ENCODE peak calls at places on chromosomes 12 and 14, in six cellular contexts. R is neural crest cell; Z is lower lobe of right lung; T is stimulated activated naive CD4-positive, alpha-beta T cell; J is NT2/D1; M is left lung. W is an unnamed sample.
A peak's percentile ranks its signal among the peaks of the same experiment; 100 is the strongest.

GRCh38 chr14:30995674-30996073 is 29.8 kb upstream of the AP4S1 start:
- DNase-seq in R (no peak), Z (no peak), T (no peak), J (no peak), M (no peak), W (no peak)

GRCh38 chr14:64611358-64612020 is 61.7 kb downstream of the PPP1R36 start:
- DNase-seq in R (no peak), Z (no peak), T (no peak), J (no peak), M (no peak), W (peak; percentile 84)

GRCh38 chr14:99971929-99972747 is 93.1 kb upstream of the EVL start:
- DNase-seq in R (peak; percentile 31), Z (no peak), T (no peak), J (no peak), M (peak; percentile 80), W (no peak)

GRCh38 chr14:56874375-56874774 is 64.1 kb upstream of the OTX2 start:
- DNase-seq in R (peak; percentile 14), Z (no peak), T (no peak), J (no peak), M (no peak), W (no peak)

GRCh38 chr12:56766535-56766934 is 3.4 kb downstream of the HSD17B6 start:
- DNase-seq in R (no peak), Z (no peak), T (no peak), J (no peak), M (no peak), W (no peak)

GRCh38 chr14:94050231-94050880 is 24.2 kb downstream of the OTUB2 start:
- DNase-seq in R (no peak), Z (peak; percentile 58), T (no peak), J (no peak), M (no peak), W (no peak)

GRCh38 chr12:21476949-21477348 is 24.5 kb downstream of the RECQL start:
- DNase-seq in R (no peak), Z (no peak), T (no peak), J (no peak), M (no peak), W (no peak)

GRCh38 chr14:63860146-63860545 is 7.3 kb downstream of the SYNE2 start:
- DNase-seq in R (no peak), Z (no peak), T (no peak), J (no peak), M (no peak), W (no peak)

GRCh38 chr14:72699433-72699832 is 194.5 kb downstream of the DPF3 start:
- DNase-seq in R (no peak), Z (no peak), T (no peak), J (no peak), M (no peak), W (no peak)

GRCh38 chr14:83294941-83295340 is 1761.3 kb upstream of the SEL1L start:
- DNase-seq in R (no peak), Z (no peak), T (no peak), J (no peak), M (no peak), W (no peak)

GRCh38 chr12:41527529-41528116 is 339.5 kb downstream of the PDZRN4 start:
- DNase-seq in R (no peak), Z (no peak), T (no peak), J (no peak), M (no peak), W (no peak)

GRCh38 chr12:96322720-96323119 is 77.5 kb downstream of the CDK17 start:
- DNase-seq in R (no peak), Z (no peak), T (no peak), J (no peak), M (no peak), W (no peak)

GRCh38 chr12:57452937-57453509 is 2.1 kb upstream of the INHBE start:
- DNase-seq in R (peak; percentile 83), Z (peak; percentile 83), T (no peak), J (peak; percentile 77), M (peak; percentile 90), W (peak; percentile 79)

GRCh38 chr14:77052281-77053044 is 24.0 kb upstream of the IRF2BPL start:
- DNase-seq in R (no peak), Z (no peak), T (no peak), J (no peak), M (no peak), W (no peak)